ENCODE peak calls at places on chromosomes 3 and 15, in eight cellular contexts. D is A549, O is transverse colon, A is ovary, X is suprapubic skin, U is stomach, M is sigmoid colon, I is esophagus muscularis mucosa. E is an unnamed sample.

GRCh38 chr3:101124125-101124524 is 130.9 kb upstream of the ABI3BP start:
- DNase-seq in I (no peak), U (no peak), X (no peak), O (no peak), M (no peak), A (no peak), D (no peak), E (no peak)

GRCh38 chr3:99817047-99817436 is 620 bp upstream of the CMSS1 start:
- DNase-seq in X (peak), O (peak), I (no peak), D (no peak), U (no peak), M (peak), A (no peak), E (no peak)

GRCh38 chr3:175940243-175940642 is 1081.1 kb downstream of the NAALADL2 start:
- DNase-seq in D (no peak), U (no peak), I (no peak), A (no peak), X (no peak), O (no peak), M (no peak), E (no peak)

GRCh38 chr3:129312021-129312639 is 33.5 kb downstream of the HMCES start:
- DNase-seq in A (no peak), D (no peak), M (no peak), I (no peak), X (peak), O (peak), U (no peak), E (no peak)

GRCh38 chr15:90213123-90213817 is 12.1 kb downstream of the SEMA4B start:
- DNase-seq in M (no peak), U (peak), X (no peak), A (no peak), O (peak), D (no peak), I (no peak), E (no peak)

GRCh38 chr15:27095809-27096580 is 125.0 kb downstream of the GABRG3 start:
- DNase-seq in D (no peak), X (no peak), U (no peak), M (no peak), A (no peak), I (peak), O (no peak), E (no peak)

GRCh38 chr3:4332111-4332510 is 28.9 kb downstream of the SETMAR start:
- DNase-seq in X (no peak), U (no peak), A (no peak), I (no peak), D (no peak), O (no peak), M (no peak), E (no peak)

GRCh38 chr3:125202197-125202596 is 10.4 kb downstream of the SLC12A8 start:
- DNase-seq in M (no peak), U (no peak), O (no peak), X (no peak), A (no peak), I (no peak), D (no peak), E (no peak)

GRCh38 chr3:53153914-53154434 is 7.0 kb upstream of the PRKCD start:
- DNase-seq in U (no peak), M (no peak), I (no peak), X (no peak), D (no peak), A (no peak), O (no peak), E (no peak)

GRCh38 chr3:15796331-15796730 is 1.4 kb downstream of the ANKRD28 start:
- DNase-seq in X (no peak), O (no peak), D (no peak), A (no peak), M (no peak), U (no peak), I (no peak), E (no peak)

GRCh38 chr3:37183375-37183831 is 9.0 kb upstream of the LRRFIP2 start:
- DNase-seq in I (no peak), U (no peak), A (no peak), M (no peak), X (no peak), O (no peak), D (no peak), E (no peak)

GRCh38 chr3:177928156-177928555 is 608.1 kb upstream of the KCNMB2 start:
- DNase-seq in I (no peak), D (peak), U (no peak), X (no peak), O (no peak), A (no peak), M (no peak), E (no peak)

GRCh38 chr15:87287156-87287555 is 969.4 kb downstream of the NTRK3 start:
- DNase-seq in A (no peak), D (no peak), M (no peak), X (no peak), U (no peak), O (no peak), I (no peak), E (no peak)

GRCh38 chr15:75153084-75153483 is 48.6 kb upstream of the C15orf39 start:
- DNase-seq in I (no peak), X (no peak), D (peak), O (no peak), M (no peak), U (no peak), A (no peak), E (no peak)

GRCh38 chr15:41263891-41264351 is 32.9 kb downstream of the CHP1 start:
- DNase-seq in U (no peak), D (no peak), A (no peak), O (no peak), M (no peak), X (no peak), I (no peak), E (no peak)

GRCh38 chr15:55737373-55737772 is 5.6 kb downstream of the PRTG start:
- DNase-seq in X (no peak), I (no peak), D (no peak), U (no peak), O (no peak), M (no peak), A (no peak), E (no peak)

GRCh38 chr3:197465996-197466549 is 89.7 kb downstream of the BDH1 start:
- DNase-seq in O (no peak), A (no peak), U (peak), I (no peak), M (no peak), D (no peak), X (no peak), E (no peak)

GRCh38 chr3:42264399-42265058 is 1.5 kb downstream of the CCK start:
- DNase-seq in X (no peak), O (peak), M (peak), A (no peak), I (no peak), U (peak), D (peak), E (no peak)

GRCh38 chr3:64548200-64548889 is 139.5 kb downstream of the ADAMTS9 start:
- DNase-seq in O (peak), M (peak), U (peak), D (no peak), A (peak), X (no peak), I (no peak), E (peak)

GRCh38 chr15:69074011-69074842 is 59.7 kb downstream of the NOX5 start:
- DNase-seq in O (peak), I (no peak), D (peak), U (peak), A (peak), M (peak), X (peak), E (no peak)

GRCh38 chr15:65369651-65370050 is 8.2 kb downstream of the IGDCC3 start:
- DNase-seq in D (no peak), M (no peak), A (no peak), I (no peak), X (no peak), O (no peak), U (no peak), E (no peak)

GRCh38 chr3:105845488-105845887 is 23.3 kb downstream of the CBLB start:
- DNase-seq in U (no peak), M (no peak), I (no peak), A (no peak), O (no peak), D (no peak), X (no peak), E (no peak)

GRCh38 chr15:57580866-57581265 is 10.8 kb upstream of the MYZAP start:
- DNase-seq in I (no peak), O (peak), D (no peak), X (no peak), U (no peak), A (no peak), M (no peak), E (no peak)

GRCh38 chr3:117750674-117751073 is 1041.1 kb downstream of the TUSC7 start:
- DNase-seq in M (no peak), A (no peak), O (no peak), I (no peak), X (no peak), D (no peak), U (no peak), E (no peak)

GRCh38 chr3:112395166-112395894 is 62.4 kb downstream of the CD200 start:
- DNase-seq in O (no peak), D (no peak), X (no peak), A (no peak), I (no peak), M (no peak), U (no peak), E (no peak)

GRCh38 chr3:94735354-94735753 is 672.5 kb downstream of the NSUN3 start:
- DNase-seq in I (no peak), O (no peak), M (no peak), X (no peak), A (no peak), U (no peak), D (no peak), E (no peak)

GRCh38 chr3:106824856-106825255 is 552.4 kb upstream of the CCDC54 start:
- DNase-seq in D (no peak), U (no peak), O (no peak), I (no peak), X (no peak), M (no peak), A (no peak), E (no peak)

GRCh38 chr15:32718082-32718821 is 448 bp downstream of the GREM1 start:
- DNase-seq in I (no peak), U (no peak), M (no peak), D (no peak), X (no peak), A (no peak), O (peak), E (no peak)

GRCh38 chr15:101031203-101031602 is 112.0 kb downstream of the LRRK1 start:
- DNase-seq in M (peak), D (no peak), X (no peak), A (no peak), O (peak), U (peak), I (peak), E (no peak)

GRCh38 chr15:40449275-40449674 is 8.5 kb downstream of the BAHD1 start:
- DNase-seq in A (no peak), U (no peak), M (no peak), X (no peak), O (no peak), D (no peak), I (no peak), E (no peak)

GRCh38 chr3:3177861-3178497 is 1.5 kb downstream of the CRBN start:
- DNase-seq in U (no peak), O (no peak), M (no peak), X (no peak), D (peak), A (no peak), I (no peak), E (no peak)
- TF ChIP-seq EP300 in U (no peak), O (no peak), M (no peak), X (no peak), D (no peak), A (no peak), I (no peak), E (no peak)

GRCh38 chr3:48467473-48468267 is 21.1 kb downstream of the ATRIP start:
- DNase-seq in X (no peak), I (no peak), A (no peak), M (no peak), O (no peak), D (no peak), U (no peak), E (no peak)

GRCh38 chr3:48469046-48469915 is 22.7 kb downstream of the ATRIP start:
- DNase-seq in O (no peak), A (no peak), D (no peak), M (no peak), U (no peak), X (no peak), I (no peak), E (no peak)

GRCh38 chr3:48472673-48472922 is 26.1 kb downstream of the ATRIP start:
- DNase-seq in D (peak), U (no peak), A (no peak), M (no peak), I (no peak), O (no peak), X (no peak), E (no peak)

GRCh38 chr3:48468329-48468731 is 21.8 kb downstream of the ATRIP start:
- DNase-seq in O (peak), X (no peak), D (no peak), A (no peak), U (peak), I (no peak), M (no peak), E (no peak)

GRCh38 chr3:48470286-48470685 is 23.7 kb downstream of the ATRIP start:
- DNase-seq in A (no peak), D (no peak), I (no peak), M (no peak), O (no peak), X (no peak), U (no peak), E (no peak)
- TF ChIP-seq EP300 in A (no peak), D (no peak), I (no peak), M (no peak), O (no peak), X (no peak), U (no peak), E (no peak)

GRCh38 chr3:31900583-31900982 is 80.5 kb downstream of the OSBPL10 start:
- DNase-seq in D (no peak), M (no peak), O (no peak), X (no peak), U (no peak), I (no peak), A (no peak), E (no peak)
- TF ChIP-seq EP300 in D (no peak), M (no peak), O (no peak), X (no peak), U (no peak), I (no peak), A (no peak), E (no peak)

GRCh38 chr15:61115679-61116078 is 113.4 kb downstream of the RORA start:
- DNase-seq in M (no peak), U (no peak), I (no peak), X (no peak), A (no peak), D (no peak), O (no peak), E (no peak)
- TF ChIP-seq EP300 in M (no peak), U (no peak), I (no peak), X (no peak), A (no peak), D (no peak), O (no peak), E (no peak)

GRCh38 chr3:12999147-13000140 is 73.8 kb downstream of the IQSEC1 start:
- DNase-seq in A (peak), X (peak), M (peak), O (peak), D (no peak), U (peak), I (no peak), E (peak)
- TF ChIP-seq EP300 in A (no peak), X (no peak), M (no peak), O (peak), D (no peak), U (peak), I (no peak), E (peak)

GRCh38 chr3:62329970-62330369 is 43.4 kb downstream of the FEZF2 start:
- DNase-seq in O (no peak), M (no peak), A (no peak), U (no peak), I (no peak), D (no peak), X (no peak), E (no peak)

GRCh38 chr3:62335196-62335595 is 38.2 kb downstream of the FEZF2 start:
- DNase-seq in I (no peak), A (no peak), D (no peak), U (no peak), M (no peak), O (no peak), X (no peak), E (no peak)

GRCh38 chr3:62332017-62332416 is 41.3 kb downstream of the FEZF2 start:
- DNase-seq in A (no peak), X (no peak), O (no peak), D (no peak), M (no peak), I (no peak), U (no peak), E (no peak)

DNA sequence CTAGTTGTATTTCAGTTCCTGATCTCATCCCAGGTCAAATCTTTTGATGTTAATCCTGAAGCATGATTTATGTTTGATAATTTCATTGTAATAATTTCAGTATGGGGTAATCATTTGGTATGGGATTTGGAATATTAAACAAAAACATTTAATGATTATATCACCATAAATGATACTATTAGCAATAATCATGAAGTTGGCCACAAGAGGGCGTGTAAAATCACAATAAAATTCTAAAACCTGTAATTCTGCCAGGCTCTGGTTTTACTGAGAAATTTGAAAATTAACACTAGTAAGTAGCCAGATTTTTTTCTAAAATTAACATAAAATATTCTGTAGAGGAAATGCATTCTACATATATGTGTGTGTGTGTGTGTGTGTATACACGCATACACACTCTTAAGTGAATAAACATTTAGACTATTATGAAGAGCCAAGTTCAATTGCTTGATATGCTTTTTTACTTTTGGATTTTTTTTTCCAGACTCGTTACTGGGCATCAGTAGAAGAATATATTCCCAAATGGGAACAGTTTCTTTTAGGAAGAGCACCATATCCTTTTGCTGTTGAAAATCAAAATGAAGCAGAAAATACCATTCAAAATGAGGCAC is 40.5 kb downstream of the FEZF2 start:
- DNase-seq in O (no peak), M (no peak), A (no peak), I (no peak), D (no peak), U (no peak), X (no peak), E (no peak)
- TF ChIP-seq EP300 in O (no peak), M (no peak), A (no peak), I (no peak), D (no peak), U (no peak), X (no peak), E (no peak)

GRCh38 chr15:25905140-25905539 is 42.0 kb upstream of the ATP10A start:
- DNase-seq in U (no peak), X (no peak), M (peak), D (no peak), I (no peak), O (peak), A (no peak), E (no peak)
- TF ChIP-seq EP300 in U (no peak), X (no peak), M (no peak), D (no peak), I (no peak), O (no peak), A (no peak), E (no peak)

GRCh38 chr3:78112266-78112665 is 1072.4 kb downstream of the ROBO2 start:
- DNase-seq in A (no peak), O (no peak), U (no peak), I (no peak), M (no peak), X (peak), D (no peak), E (no peak)
- TF ChIP-seq EP300 in A (no peak), O (no peak), U (no peak), I (no peak), M (no peak), X (no peak), D (no peak), E (no peak)

E was measured in tibial nerve.